ENCODE peak calls at places on chromosomes 5 and 9, in six cellular contexts. T, O, E, J, R and D are unnamed samples.

GRCh38 chr9:80320480-80320879 is 748.7 kb downstream of the TLE4 start:
- DNase-seq in T (no peak), O (no peak), E (no peak), J (no peak), R (no peak), D (no peak)

GRCh38 chr5:107604990-107605389 is 65.7 kb downstream of the EFNA5 start:
- DNase-seq in T (no peak), O (no peak), E (no peak), J (no peak), R (no peak), D (no peak)

GRCh38 chr5:104016650-104017049 is 454.1 kb upstream of the NUDT12 start:
- DNase-seq in T (no peak), O (no peak), E (no peak), J (no peak), R (no peak), D (no peak)

GRCh38 chr5:175325681-175326080 is 118.3 kb downstream of the DRD1 start:
- DNase-seq in T (no peak), O (no peak), E (no peak), J (no peak), R (no peak), D (no peak)

GRCh38 chr5:120446068-120446492 is 18.0 kb upstream of the PRR16 start:
- DNase-seq in T (no peak), O (no peak), E (no peak), J (no peak), R (no peak), D (no peak)

GRCh38 chr9:114906922-114907571 is 23.3 kb downstream of the TNFSF8 start:
- DNase-seq in T (peak), O (no peak), E (peak), J (peak), R (no peak), D (peak)

GRCh38 chr9:92740446-92740961 is 24.1 kb downstream of the BICD2 start:
- DNase-seq in T (no peak), O (no peak), E (no peak), J (no peak), R (no peak), D (no peak)

GRCh38 chr9:535356-535755 is 306.1 kb upstream of the DMRT1 start:
- DNase-seq in T (no peak), O (no peak), E (no peak), J (no peak), R (no peak), D (no peak)

GRCh38 chr9:15909297-15909696 is 356.5 kb downstream of the CCDC171 start:
- DNase-seq in T (no peak), O (no peak), E (no peak), J (no peak), R (no peak), D (no peak)

GRCh38 chr5:76714771-76715483 is 999 bp upstream of the F2R start:
- DNase-seq in T (no peak), O (no peak), E (peak), J (no peak), R (no peak), D (no peak)

GRCh38 chr5:59616413-59616812 is 277.1 kb downstream of the PDE4D start:
- DNase-seq in T (no peak), O (no peak), E (no peak), J (no peak), R (no peak), D (no peak)

GRCh38 chr5:132854301-132854700 is 12.0 kb downstream of the GDF9 start:
- DNase-seq in T (no peak), O (no peak), E (no peak), J (no peak), R (no peak), D (no peak)

GRCh38 chr9:121206516-121207370 is 5.1 kb upstream of the RAB14 start:
- DNase-seq in T (no peak), O (no peak), E (no peak), J (no peak), R (no peak), D (no peak)

GRCh38 chr5:42015681-42016080 is 90.6 kb downstream of the FBXO4 start:
- DNase-seq in T (no peak), O (no peak), E (no peak), J (no peak), R (no peak), D (no peak)

GRCh38 chr5:168404366-168404765 is 81.9 kb upstream of the RARS1 start:
- DNase-seq in T (no peak), O (no peak), E (no peak), J (no peak), R (no peak), D (no peak)

GRCh38 chr5:101677961-101678360 is 618.1 kb downstream of the SLCO4C1 start:
- DNase-seq in T (no peak), O (no peak), E (no peak), J (no peak), R (no peak), D (no peak)

GRCh38 chr9:134187110-134187531 is 22.8 kb upstream of the RNU6ATAC start:
- DNase-seq in T (no peak), O (peak), E (no peak), J (no peak), R (no peak), D (no peak)

GRCh38 chr5:123835421-123835820 is 323.4 kb downstream of the CSNK1G3 start:
- DNase-seq in T (no peak), O (no peak), E (no peak), J (no peak), R (no peak), D (no peak)

GRCh38 chr9:14909631-14910177 is 524 bp downstream of the FREM1 start:
- DNase-seq in T (no peak), O (no peak), E (no peak), J (no peak), R (no peak), D (peak)

GRCh38 chr9:105146677-105147076 is 97.8 kb upstream of the SLC44A1 start:
- DNase-seq in T (no peak), O (no peak), E (no peak), J (no peak), R (no peak), D (no peak)

GRCh38 chr9:114238919-114239879 is 83.7 kb upstream of the ORM1 start:
- DNase-seq in T (no peak), O (peak), E (no peak), J (peak), R (no peak), D (no peak)

GRCh38 chr9:8431505-8431904 is 631.9 kb upstream of the DMAC1 start:
- DNase-seq in T (no peak), O (no peak), E (no peak), J (no peak), R (no peak), D (no peak)

GRCh38 chr5:135651156-135651555 is 72.4 kb upstream of the CXCL14 start:
- DNase-seq in T (peak), O (no peak), E (peak), J (no peak), R (no peak), D (no peak)

GRCh38 chr5:2307631-2308030 is 424.9 kb upstream of the IRX4 start:
- DNase-seq in T (no peak), O (no peak), E (no peak), J (no peak), R (no peak), D (no peak)

GRCh38 chr5:53674114-53674513 is 113.7 kb downstream of the NDUFS4 start:
- DNase-seq in T (no peak), O (no peak), E (no peak), J (no peak), R (no peak), D (no peak)

GRCh38 chr5:10545084-10545483 is 18.8 kb upstream of the ANKRD33B start:
- DNase-seq in T (no peak), O (no peak), E (no peak), J (no peak), R (no peak), D (no peak)

GRCh38 chr9:72564517-72565281 is 43.3 kb downstream of the TMC1 start:
- DNase-seq in T (no peak), O (no peak), E (no peak), J (no peak), R (no peak), D (no peak)

GRCh38 chr9:37373621-37374020 is 48.9 kb upstream of the GRHPR start:
- DNase-seq in T (no peak), O (no peak), E (no peak), J (no peak), R (no peak), D (no peak)

GRCh38 chr5:77852514-77853352 is 76.6 kb upstream of the TBCA start:
- DNase-seq in T (no peak), O (no peak), E (peak), J (no peak), R (peak), D (peak)

GRCh38 chr9:78009156-78009555 is 22.5 kb downstream of the GNAQ start:
- DNase-seq in T (no peak), O (no peak), E (no peak), J (no peak), R (no peak), D (no peak)

GRCh38 chr5:134530375-134531077 is 5.1 kb downstream of the JADE2 start:
- DNase-seq in T (no peak), O (no peak), E (no peak), J (no peak), R (no peak), D (no peak)

GRCh38 chr5:157998021-157998504 is 139.1 kb upstream of the CLINT1 start:
- DNase-seq in T (no peak), O (no peak), E (no peak), J (no peak), R (no peak), D (no peak)

GRCh38 chr5:157990583-157991181 is 131.7 kb upstream of the CLINT1 start:
- DNase-seq in T (no peak), O (no peak), E (no peak), J (no peak), R (no peak), D (no peak)

GRCh38 chr5:157993201-157993600 is 134.3 kb upstream of the CLINT1 start:
- DNase-seq in T (no peak), O (no peak), E (no peak), J (no peak), R (no peak), D (no peak)

GRCh38 chr5:157994906-157995519 is 136.1 kb upstream of the CLINT1 start:
- DNase-seq in T (peak), O (peak), E (peak), J (peak), R (peak), D (peak)

DNA sequence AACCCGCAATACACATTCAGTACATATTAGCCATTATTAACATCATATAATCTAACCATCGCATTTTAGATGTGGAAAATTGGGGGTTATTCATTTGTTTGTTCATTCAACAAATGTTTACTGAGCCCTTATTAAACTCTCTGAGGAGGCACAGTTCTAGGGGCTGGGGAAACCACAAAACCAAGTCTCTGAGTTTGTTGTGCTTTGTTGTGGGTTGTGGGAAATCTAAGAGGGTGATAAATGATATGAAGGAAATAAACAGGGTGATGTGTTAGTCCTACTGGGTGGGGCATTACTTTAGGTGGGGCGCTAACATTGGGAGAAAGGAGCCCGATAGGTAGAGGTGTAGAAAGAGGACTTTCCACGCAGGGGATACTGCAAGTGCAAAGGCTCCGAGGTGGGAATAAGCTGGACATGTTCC is 135.3 kb upstream of the CLINT1 start:
- DNase-seq in T (no peak), O (no peak), E (no peak), J (no peak), R (no peak), D (no peak)
- TF ChIP-seq ZNF274 in T (no peak), O (no peak), E (no peak), J (no peak), R (no peak), D (no peak)

DNA sequence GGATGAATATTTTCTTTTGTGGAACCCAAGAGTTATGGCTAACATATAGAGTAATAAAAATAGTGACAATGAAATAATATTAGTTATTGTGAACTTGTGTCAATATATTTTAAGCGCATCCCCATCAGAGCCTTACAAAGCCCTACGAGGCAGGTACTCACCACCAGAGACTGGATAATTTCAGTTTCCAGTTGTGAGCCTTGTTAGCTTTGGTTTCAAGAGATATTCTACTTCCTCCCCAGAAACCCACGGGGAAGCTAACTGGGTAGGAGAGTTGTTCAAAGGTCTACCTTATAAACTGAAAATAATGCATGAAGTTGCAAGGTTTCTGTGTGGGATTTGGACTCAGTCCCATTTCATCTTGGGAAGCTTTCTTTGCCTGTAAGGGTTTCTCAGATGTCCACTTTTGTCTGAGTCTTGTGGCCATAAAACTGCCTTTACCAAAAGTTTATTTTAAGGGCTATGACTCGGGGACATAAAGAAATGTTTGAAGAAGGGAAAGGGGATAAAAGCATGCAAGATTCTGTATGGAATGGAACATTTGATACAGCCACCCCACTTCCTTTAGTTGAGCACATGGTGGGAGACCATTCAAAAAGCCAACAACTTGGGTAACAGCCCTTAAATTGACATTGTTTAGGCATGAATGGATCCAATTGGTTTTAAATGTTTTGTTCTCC is 57.4 kb upstream of the ANKRD55 start:
- DNase-seq in T (no peak), O (no peak), E (no peak), J (no peak), R (no peak), D (no peak)
- TF ChIP-seq YY1 in T (no peak), O (no peak), E (no peak), J (no peak), R (no peak), D (no peak)

GRCh38 chr9:127035423-127035822 is 87.0 kb downstream of the ANGPTL2 start:
- DNase-seq in T (no peak), O (no peak), E (no peak), J (no peak), R (no peak), D (no peak)
- TF ChIP-seq ZNF274 in T (no peak), O (no peak), E (no peak), J (no peak), R (no peak), D (no peak)

GRCh38 chr5:39464096-39464495 is 39.3 kb upstream of the DAB2 start:
- DNase-seq in T (no peak), O (no peak), E (no peak), J (no peak), R (no peak), D (no peak)
- TF ChIP-seq YY1 in T (no peak), O (no peak), E (no peak), J (no peak), R (no peak), D (no peak)

GRCh38 chr5:161235569-161235968 is 311.0 kb downstream of the GABRB2 start:
- DNase-seq in T (no peak), O (no peak), E (no peak), J (no peak), R (no peak), D (no peak)
- TF ChIP-seq ZNF274 in T (no peak), O (no peak), E (no peak), J (no peak), R (no peak), D (no peak)

DNA sequence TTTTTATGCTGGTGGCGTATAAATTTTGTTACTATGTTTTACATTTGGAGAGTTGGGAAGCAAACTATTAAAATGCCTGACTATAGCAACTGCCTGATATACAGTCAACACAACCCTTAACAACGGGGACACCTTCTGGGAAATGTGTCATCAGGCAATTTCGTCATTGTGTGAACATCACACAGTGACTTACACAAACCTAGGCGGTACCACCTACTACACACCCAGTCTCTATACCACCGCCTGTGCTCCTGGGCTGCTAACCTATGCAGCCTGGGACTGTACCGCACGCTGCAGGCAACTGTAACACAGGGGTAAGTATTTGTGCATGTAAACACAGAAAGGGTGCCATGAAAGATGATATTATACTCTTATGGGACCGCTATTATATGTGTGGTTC is 1.3 kb upstream of the CDHR2 start:
- DNase-seq in T (no peak), O (no peak), E (no peak), J (peak), R (no peak), D (no peak)
- TF ChIP-seq YY1 in T (no peak), O (no peak), E (no peak), J (no peak), R (no peak), D (no peak)

GRCh38 chr5:72817076-72817476 is 615 bp downstream of the TNPO1 start:
- DNase-seq in T (peak), O (peak), E (no peak), J (peak), R (no peak), D (no peak)
- TF ChIP-seq ZNF274 in T (no peak), O (no peak), E (no peak), J (no peak), R (no peak), D (no peak)

GRCh38 chr5:40796487-40796889 is 1.7 kb downstream of the PRKAA1 start:
- DNase-seq in T (no peak), O (no peak), E (no peak), J (no peak), R (no peak), D (no peak)
- TF ChIP-seq YY1 in T (no peak), O (no peak), E (no peak), J (no peak), R (no peak), D (no peak)

DNA sequence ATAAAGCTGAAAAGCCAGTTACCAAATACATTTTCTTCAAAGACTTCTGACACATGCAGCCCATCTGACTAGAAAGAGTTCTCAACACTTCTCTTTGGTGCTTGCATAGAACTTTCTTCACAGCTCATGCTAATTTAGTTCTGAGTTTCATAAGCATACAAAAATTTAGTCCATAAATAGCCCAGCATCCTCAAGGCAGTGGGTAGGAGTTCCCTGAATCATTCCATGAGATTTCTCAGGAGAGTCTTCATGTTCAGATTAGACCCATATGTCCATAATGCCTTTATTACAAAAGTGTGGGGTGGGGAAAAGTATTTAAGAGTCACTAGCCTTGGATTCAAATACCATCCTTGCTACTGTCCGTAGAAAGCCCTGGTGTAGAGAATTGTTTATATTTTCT is 290.2 kb upstream of the RGMB start:
- DNase-seq in T (no peak), O (no peak), E (no peak), J (no peak), R (no peak), D (no peak)
- TF ChIP-seq ZNF274 in T (no peak), O (no peak), E (no peak), J (no peak), R (no peak), D (no peak)